ENCODE peak calls at places on chromosomes 3 and 15, in seven cellular contexts. R, J, T, F, H, P and Z are unnamed samples.

GRCh38 chr15:101009176-101009575 is 90.0 kb downstream of the LRRK1 start:
- DNase-seq in R (no peak), J (no peak), T (no peak), F (no peak), H (no peak), P (no peak), Z (no peak)

GRCh38 chr15:79884204-79884596 is 12.6 kb downstream of the MTHFS start:
- DNase-seq in R (no peak), J (no peak), T (no peak), F (no peak), H (no peak), P (no peak), Z (no peak)

GRCh38 chr3:153901152-153901551 is 220.0 kb upstream of the ARHGEF26 start:
- DNase-seq in R (no peak), J (no peak), T (no peak), F (no peak), H (no peak), P (no peak), Z (no peak)

GRCh38 chr3:160613661-160614060 is 48.3 kb upstream of the KPNA4 start:
- DNase-seq in R (no peak), J (no peak), T (no peak), F (no peak), H (no peak), P (no peak), Z (no peak)

GRCh38 chr3:149091983-149092382 is 5.7 kb upstream of the HLTF start:
- DNase-seq in R (no peak), J (no peak), T (no peak), F (no peak), H (no peak), P (no peak), Z (no peak)

GRCh38 chr3:190378240-190378891 is 9.6 kb upstream of the CLDN16 start:
- DNase-seq in R (no peak), J (no peak), T (no peak), F (peak), H (no peak), P (no peak), Z (no peak)

GRCh38 chr15:60091150-60091549 is 87.0 kb downstream of the FOXB1 start:
- DNase-seq in R (peak), J (peak), T (no peak), F (peak), H (no peak), P (no peak), Z (no peak)

GRCh38 chr15:63565784-63566183 is 31.4 kb upstream of the FBXL22 start:
- DNase-seq in R (no peak), J (no peak), T (no peak), F (no peak), H (no peak), P (no peak), Z (no peak)

GRCh38 chr15:70196314-70197291 is 98.9 kb upstream of the TLE3 start:
- DNase-seq in R (no peak), J (peak), T (peak), F (peak), H (peak), P (peak), Z (peak)

GRCh38 chr3:98980915-98981596 is 79.6 kb upstream of the DCBLD2 start:
- DNase-seq in R (no peak), J (no peak), T (no peak), F (no peak), H (no peak), P (no peak), Z (peak)

DNA sequence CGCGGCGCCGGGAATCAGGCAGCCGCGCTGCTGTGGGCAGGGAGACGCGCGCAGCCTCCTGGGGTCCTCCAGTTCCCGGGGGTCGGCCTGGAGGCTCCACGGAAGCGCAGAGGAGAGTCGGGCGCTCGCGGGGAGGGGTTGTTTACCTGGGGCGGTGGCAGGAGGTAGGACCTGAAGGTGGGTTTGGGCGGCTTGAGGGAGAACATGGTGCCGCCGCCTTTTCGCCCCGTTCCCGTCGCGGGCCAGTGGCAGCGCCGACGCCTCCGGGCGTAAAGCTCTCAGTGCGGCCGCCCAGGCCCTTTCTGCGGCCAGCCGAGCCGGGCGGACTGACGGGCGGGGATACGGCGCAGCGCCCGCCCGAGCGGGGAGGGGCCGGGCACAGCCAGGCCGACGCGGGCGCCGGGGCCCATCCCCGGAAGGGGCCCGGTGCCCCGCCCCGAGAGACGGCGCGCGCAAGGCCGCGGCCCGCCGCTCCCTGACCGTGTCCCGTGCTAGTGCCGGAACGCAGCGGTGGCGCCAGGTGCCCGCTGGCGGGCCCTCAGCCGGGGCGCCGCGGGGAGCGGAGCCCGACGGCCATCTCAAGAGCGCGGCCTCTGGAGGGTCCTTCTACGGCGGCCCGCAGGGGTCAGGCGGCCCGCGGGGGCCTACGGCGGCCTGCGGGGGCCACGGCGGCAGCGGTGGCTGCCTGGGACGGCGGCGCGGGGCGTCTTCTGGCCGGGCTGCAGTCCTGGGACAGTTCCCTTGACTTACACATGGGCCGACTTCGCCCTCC is at the start of gene MTMR10:
- DNase-seq in R (peak), J (peak), T (peak), F (peak), H (peak), P (peak), Z (peak)
- TF ChIP-seq CTCF in R (no peak), J (no peak), T (no peak), F (no peak), H (peak), P (no peak), Z (no peak)

DNA sequence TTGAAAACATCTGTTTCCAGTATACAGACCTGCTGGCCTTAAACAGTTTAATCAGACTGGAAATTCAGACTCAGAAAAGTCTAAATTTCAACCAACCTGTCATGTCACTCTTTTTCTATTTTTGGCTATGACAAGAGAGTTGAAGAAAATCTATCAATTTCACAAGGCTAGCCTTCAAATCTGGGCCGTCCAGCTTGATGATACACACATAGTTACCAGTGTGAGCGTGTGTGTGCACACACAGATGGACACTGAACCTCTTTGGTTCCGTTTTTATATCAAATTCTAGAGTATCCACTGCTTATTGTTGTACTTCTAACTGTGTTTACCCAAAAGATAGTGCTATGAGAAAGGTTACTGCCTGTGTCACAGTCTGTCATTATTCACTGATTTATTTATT is 368.2 kb downstream of the LPP start:
- DNase-seq in R (no peak), J (no peak), T (no peak), F (no peak), H (no peak), P (no peak), Z (no peak)
- TF ChIP-seq CTCF in R (no peak), J (no peak), T (no peak), F (no peak), H (no peak), P (no peak), Z (no peak)

GRCh38 chr15:92247649-92248242 is 145.9 kb upstream of the ST8SIA2 start:
- DNase-seq in R (no peak), J (no peak), T (no peak), F (no peak), H (no peak), P (no peak), Z (no peak)

GRCh38 chr15:92244703-92245102 is 149.0 kb upstream of the ST8SIA2 start:
- DNase-seq in R (no peak), J (no peak), T (no peak), F (no peak), H (no peak), P (no peak), Z (no peak)
- TF ChIP-seq CTCF in R (no peak), J (no peak), T (no peak), F (no peak), H (no peak), P (no peak), Z (no peak)

DNA sequence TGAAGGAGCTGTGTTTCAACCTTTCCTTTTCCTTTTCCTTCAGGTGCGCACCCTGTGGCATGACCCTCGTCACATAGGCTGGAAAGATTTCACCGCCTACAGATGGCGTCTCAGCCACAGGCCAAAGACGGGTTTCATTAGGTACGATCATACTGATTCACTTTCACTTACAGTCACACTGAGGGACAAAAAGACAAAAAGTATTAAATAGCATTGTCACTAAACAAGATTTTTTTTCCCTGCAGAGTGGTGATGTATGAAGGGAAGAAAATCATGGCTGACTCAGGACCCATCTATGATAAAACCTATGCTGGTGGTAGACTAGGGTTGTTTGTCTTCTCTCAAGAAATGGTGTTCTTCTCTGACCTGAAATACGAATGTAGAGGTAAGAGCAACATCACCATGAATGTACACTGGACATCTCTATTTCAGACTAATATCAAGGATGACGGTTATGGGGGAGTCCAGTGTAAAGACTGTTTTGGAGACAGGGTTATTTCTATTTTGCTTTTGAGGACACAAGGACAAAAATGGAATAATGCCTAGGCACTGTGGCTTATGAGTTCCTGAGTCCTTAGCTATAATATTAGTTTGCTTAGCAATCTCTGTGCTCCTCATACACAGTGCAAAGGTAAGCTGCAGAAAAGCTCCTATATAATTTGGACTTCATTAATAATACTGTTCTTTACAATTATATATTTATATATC is 13.3 kb downstream of the THBS1 start:
- DNase-seq in R (no peak), J (no peak), T (no peak), F (no peak), H (no peak), P (no peak), Z (no peak)
- TF ChIP-seq CTCF in R (no peak), J (no peak), T (no peak), F (no peak), H (no peak), P (no peak), Z (peak)

GRCh38 chr15:37788330-37788729 is 146.1 kb upstream of the TMCO5A start:
- DNase-seq in R (no peak), J (no peak), T (no peak), F (no peak), H (no peak), P (no peak), Z (no peak)

GRCh38 chr15:37788767-37789391 is 145.6 kb upstream of the TMCO5A start:
- DNase-seq in R (no peak), J (no peak), T (no peak), F (no peak), H (no peak), P (no peak), Z (no peak)

GRCh38 chr15:37791693-37792092 is 142.7 kb upstream of the TMCO5A start:
- DNase-seq in R (no peak), J (no peak), T (no peak), F (no peak), H (no peak), P (no peak), Z (no peak)

GRCh38 chr15:37789881-37790280 is 144.6 kb upstream of the TMCO5A start:
- DNase-seq in R (no peak), J (no peak), T (no peak), F (peak), H (no peak), P (no peak), Z (no peak)

DNA sequence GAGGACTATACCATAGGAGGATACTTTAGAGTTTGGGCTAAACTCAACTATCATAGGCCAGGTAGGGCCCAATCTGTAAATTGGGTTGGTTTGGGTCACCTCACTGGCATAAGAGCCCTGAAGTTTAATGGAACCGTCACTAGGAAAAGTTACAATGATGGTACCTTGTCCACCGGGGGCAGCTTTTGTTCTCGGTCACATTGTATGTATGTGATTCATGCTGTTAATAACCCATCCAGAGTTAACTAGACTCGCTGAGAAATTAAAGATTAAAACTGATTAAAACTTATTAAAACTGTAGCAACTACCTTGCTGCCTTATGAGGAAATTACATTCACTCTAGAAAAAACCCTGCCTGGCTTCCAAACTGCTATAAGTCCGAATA is 145.1 kb upstream of the TMCO5A start:
- DNase-seq in R (no peak), J (no peak), T (no peak), F (no peak), H (no peak), P (no peak), Z (no peak)
- TF ChIP-seq CTCF in R (no peak), J (no peak), T (no peak), F (no peak), H (no peak), P (no peak), Z (no peak)

DNA sequence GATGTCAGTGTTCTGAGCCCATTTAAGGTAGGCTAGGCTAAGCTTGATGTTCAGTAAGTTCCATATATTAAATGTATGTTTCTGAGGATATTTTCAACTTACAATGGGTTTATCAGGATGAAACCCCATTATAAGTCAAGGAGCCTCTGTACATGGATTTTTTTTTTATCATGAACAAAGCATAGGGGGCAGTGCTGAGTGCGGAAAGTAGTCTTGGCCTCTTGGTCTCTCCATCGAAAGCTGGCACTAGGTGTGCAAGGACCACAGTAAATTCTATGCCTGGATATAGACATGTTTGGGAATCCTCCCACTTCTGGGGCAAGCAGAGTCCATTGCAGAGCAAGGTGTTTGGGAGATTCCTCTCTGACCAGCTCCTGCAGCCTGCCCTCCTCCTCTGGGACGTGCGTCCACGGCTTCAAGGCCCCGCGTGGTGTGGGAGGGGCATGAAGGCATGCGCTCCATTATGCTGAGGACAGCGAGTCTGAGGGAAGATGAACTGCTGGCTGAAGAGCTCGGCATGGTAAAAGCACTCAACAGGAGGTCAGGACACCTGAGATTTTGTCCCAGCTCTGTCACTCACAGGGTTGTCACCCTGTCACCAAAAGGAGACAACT is 122.9 kb upstream of the LIPC start:
- DNase-seq in R (no peak), J (no peak), T (no peak), F (no peak), H (peak), P (no peak), Z (no peak)
- TF ChIP-seq CTCF in R (no peak), J (no peak), T (no peak), F (no peak), H (no peak), P (no peak), Z (no peak)

GRCh38 chr15:29692527-29692926 is 129.7 kb downstream of the TJP1 start:
- DNase-seq in R (no peak), J (no peak), T (no peak), F (no peak), H (no peak), P (no peak), Z (no peak)
- TF ChIP-seq CTCF in R (peak), J (no peak), T (no peak), F (no peak), H (no peak), P (no peak), Z (no peak)

GRCh38 chr15:96583671-96584070 is 253.2 kb downstream of the NR2F2 start:
- DNase-seq in R (no peak), J (peak), T (no peak), F (no peak), H (no peak), P (no peak), Z (no peak)
- TF ChIP-seq CTCF in R (no peak), J (peak), T (no peak), F (no peak), H (no peak), P (no peak), Z (no peak)